ENCODE peak calls at places on chromosomes 2 and 18, in six cellular contexts. M is HFFc6, B is endothelial cell, N is RWPE1, X is pancreas, D is GM12865. Z is an unnamed sample.

GRCh38 chr2:168611091-168611490 is 155.0 kb downstream of the CERS6 start:
- DNase-seq in B (no peak), D (no peak), N (no peak), X (no peak), M (no peak), Z (no peak)

GRCh38 chr2:100114011-100114433 is 28.4 kb downstream of the AFF3 start:
- DNase-seq in B (no peak), N (no peak), M (no peak), X (no peak), D (peak; percentile 76), Z (no peak)

GRCh38 chr2:25014631-25015030 is 27.2 kb upstream of the EFR3B start:
- DNase-seq in M (no peak), B (no peak), N (no peak), X (no peak), D (no peak), Z (no peak)

GRCh38 chr2:15588329-15588919 is 3.2 kb upstream of the DDX1 start:
- DNase-seq in X (peak; percentile 44), N (peak; percentile 48), D (peak; percentile 26), M (peak; percentile 53), B (peak; percentile 80), Z (peak; percentile 67)

GRCh38 chr18:13640266-13640860 is 86.0 kb downstream of the FAM210A start:
- DNase-seq in N (no peak), D (no peak), B (no peak), X (no peak), M (no peak), Z (no peak)

GRCh38 chr2:158745067-158745865 is 49.9 kb upstream of the DAPL1 start:
- DNase-seq in B (peak; percentile 63), D (peak; percentile 63), N (peak; percentile 48), M (peak; percentile 41), X (no peak), Z (peak; percentile 62)

GRCh38 chr2:229141626-229142025 is 129.5 kb downstream of the PID1 start:
- DNase-seq in N (peak; percentile 57), D (no peak), M (peak; percentile 72), B (no peak), X (no peak), Z (peak; percentile 86)

GRCh38 chr18:27143580-27144287 is 41.4 kb downstream of the CHST9 start:
- DNase-seq in X (peak; percentile 73), D (no peak), M (no peak), N (no peak), B (no peak), Z (no peak)

GRCh38 chr2:141271346-141271745 is 859.5 kb downstream of the LRP1B start:
- DNase-seq in B (no peak), N (no peak), X (no peak), M (no peak), D (no peak), Z (no peak)

GRCh38 chr2:40451926-40452605 is at the start of gene SLC8A1:
- DNase-seq in X (no peak), D (no peak), N (peak; percentile 38), B (peak; percentile 55), M (no peak), Z (no peak)

GRCh38 chr2:119049968-119050657 is 108.1 kb downstream of the MARCO start:
- DNase-seq in B (peak; percentile 53), X (no peak), D (peak; percentile 7), N (no peak), M (no peak), Z (peak; percentile 14)

GRCh38 chr2:101356486-101356885 is 30.8 kb downstream of the CREG2 start:
- DNase-seq in B (no peak), X (no peak), D (no peak), M (no peak), N (peak; percentile 66), Z (peak; percentile 69)

GRCh38 chr2:190186238-190186637 is 123.7 kb upstream of the MSTN start:
- DNase-seq in N (no peak), D (no peak), M (no peak), X (no peak), B (no peak), Z (no peak)

GRCh38 chr2:113041871-113042270 is 10.8 kb downstream of the IL36B start:
- DNase-seq in M (no peak), N (no peak), X (no peak), B (no peak), D (no peak), Z (peak; percentile 30)

GRCh38 chr2:15599994-15600393 is 8.3 kb downstream of the DDX1 start:
- DNase-seq in X (no peak), N (no peak), M (no peak), B (no peak), D (no peak), Z (no peak)

GRCh38 chr2:111704246-111704645 is 179.7 kb downstream of the ANAPC1 start:
- DNase-seq in M (peak; percentile 69), X (no peak), B (no peak), D (no peak), N (peak; percentile 76), Z (peak; percentile 78)

GRCh38 chr2:20415511-20415918 is 31.4 kb upstream of the RHOB start:
- DNase-seq in B (no peak), M (no peak), D (no peak), N (no peak), X (no peak), Z (peak; percentile 66)

GRCh38 chr2:21291281-21291825 is 167.6 kb downstream of the TDRD15 start:
- DNase-seq in X (no peak), M (no peak), D (no peak), N (no peak), B (no peak), Z (no peak)

GRCh38 chr2:147061269-147061668 is 783.6 kb upstream of the ACVR2A start:
- DNase-seq in M (no peak), B (no peak), N (no peak), X (no peak), D (no peak), Z (no peak)

GRCh38 chr2:140589273-140589672 is 1541.5 kb downstream of the LRP1B start:
- DNase-seq in N (no peak), M (no peak), B (no peak), X (no peak), D (no peak), Z (no peak)

GRCh38 chr2:43370705-43371104 is 144.3 kb upstream of the ZFP36L2 start:
- DNase-seq in X (no peak), B (no peak), D (no peak), N (no peak), M (no peak), Z (peak; percentile 3)

GRCh38 chr2:28753043-28753683 is 1.5 kb downstream of the PPP1CB start:
- DNase-seq in D (peak; percentile 47), B (peak; percentile 27), X (peak; percentile 44), M (peak; percentile 58), N (peak; percentile 68), Z (peak; percentile 83)

GRCh38 chr2:111975053-111975552 is 76.7 kb downstream of the MERTK start:
- DNase-seq in X (no peak), N (peak; percentile 91), D (no peak), B (no peak), M (peak; percentile 90), Z (peak; percentile 97)

GRCh38 chr2:7325186-7325585 is 408.0 kb downstream of the RNF144A start:
- DNase-seq in D (no peak), N (no peak), X (no peak), B (no peak), M (no peak), Z (no peak)

GRCh38 chr2:7324706-7325105 is 407.5 kb downstream of the RNF144A start:
- DNase-seq in X (no peak), B (no peak), M (no peak), N (no peak), D (no peak), Z (no peak)
- TF ChIP-seq CTCF in X (no peak), B (no peak), M (no peak), N (no peak), D (no peak), Z (no peak)

GRCh38 chr2:23404426-23404825 is 19.4 kb downstream of the KLHL29 start:
- DNase-seq in B (peak; percentile 44), X (no peak), N (peak; percentile 20), M (peak; percentile 80), D (peak; percentile 73), Z (peak; percentile 64)
- TF ChIP-seq CTCF in B (no peak), X (no peak), N (peak; percentile 23), M (peak; percentile 68), D (peak; percentile 4), Z (peak; percentile 19)

GRCh38 chr2:10790228-10790973 is 22.2 kb downstream of the PDIA6 start:
- DNase-seq in N (no peak), M (no peak), D (peak; percentile 83), B (no peak), X (no peak), Z (no peak)

GRCh38 chr2:10794891-10795290 is 17.7 kb downstream of the PDIA6 start:
- DNase-seq in N (no peak), X (no peak), M (no peak), D (no peak), B (no peak), Z (no peak)

GRCh38 chr2:10792001-10792400 is 20.6 kb downstream of the PDIA6 start:
- DNase-seq in D (peak; percentile 64), M (no peak), B (no peak), X (no peak), N (no peak), Z (no peak)

GRCh38 chr2:10795508-10796046 is 17.0 kb downstream of the PDIA6 start:
- DNase-seq in M (no peak), N (no peak), X (no peak), D (no peak), B (no peak), Z (no peak)

GRCh38 chr2:10792660-10793400 is 19.8 kb downstream of the PDIA6 start:
- DNase-seq in B (no peak), X (no peak), D (no peak), N (no peak), M (no peak), Z (no peak)
- TF ChIP-seq CTCF in B (no peak), X (no peak), D (no peak), N (no peak), M (peak; percentile 34), Z (no peak)

GRCh38 chr2:94984964-94985575 is 40.4 kb upstream of the MAL start:
- DNase-seq in X (no peak), M (no peak), N (no peak), B (no peak), D (no peak), Z (no peak)

GRCh38 chr2:94985636-94986035 is 39.9 kb upstream of the MAL start:
- DNase-seq in M (no peak), N (no peak), D (no peak), B (no peak), X (no peak), Z (no peak)

GRCh38 chr2:94987074-94988020 is 38.2 kb upstream of the MAL start:
- DNase-seq in D (no peak), X (no peak), N (no peak), M (no peak), B (no peak), Z (no peak)

GRCh38 chr2:94982661-94983060 is 42.8 kb upstream of the MAL start:
- DNase-seq in M (peak; percentile 7), D (no peak), X (no peak), N (peak; percentile 17), B (no peak), Z (no peak)

DNA sequence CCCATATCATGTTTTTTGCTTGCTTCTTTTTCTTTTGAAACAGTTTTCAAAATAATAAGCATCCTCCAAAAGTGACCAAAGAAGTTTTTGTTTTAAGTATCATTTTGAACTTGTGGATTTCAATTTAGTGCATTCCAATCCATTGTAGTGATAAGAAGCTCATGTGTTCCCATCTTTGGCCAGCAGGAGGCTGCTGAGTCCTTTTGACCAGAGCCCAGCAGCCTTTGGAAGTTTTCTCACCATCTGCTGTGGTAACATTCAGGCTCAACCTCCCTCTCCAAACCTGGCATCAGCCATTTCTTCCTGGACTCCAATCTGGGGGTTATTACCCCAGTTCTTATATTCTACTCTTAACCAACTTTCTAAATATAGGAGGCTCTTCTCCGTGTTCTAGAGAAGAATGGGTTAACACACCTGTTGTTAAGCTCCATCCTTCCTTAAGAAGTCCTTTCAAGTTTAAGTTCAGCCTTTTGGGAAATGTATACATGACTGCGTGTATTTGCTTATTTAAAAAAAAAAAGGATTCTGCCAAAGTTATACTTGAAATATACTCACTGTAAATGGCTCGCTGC is 39.0 kb upstream of the MAL start:
- DNase-seq in M (peak; percentile 62), B (peak; percentile 67), D (peak; percentile 63), X (peak; percentile 58), N (peak; percentile 61), Z (peak; percentile 64)
- TF ChIP-seq CTCF in M (peak; percentile 88), B (peak; percentile 85), D (peak; percentile 70), X (peak; percentile 47), N (peak; percentile 63), Z (peak; percentile 68)